ENCODE peak calls at places on chromosomes 13 and 19, in eight cellular contexts. K is MM.1S, T is astrocyte of the spinal cord, V is HL-60, U is fibroblast of pulmonary artery, F is endodermal cell, D is esophagus muscularis mucosa, X is astrocyte. Q is an unnamed sample.

GRCh38 chr13:87376081-87376480 is 295.1 kb upstream of the SLITRK5 start:
- DNase-seq in K (no peak), T (no peak), V (no peak), U (no peak), F (no peak), D (no peak), X (peak), Q (no peak)

GRCh38 chr19:35347930-35348298 is 212 bp downstream of the FFAR1 start:
- DNase-seq in K (no peak), T (no peak), V (no peak), U (no peak), F (peak), D (peak), X (no peak), Q (no peak)

GRCh38 chr13:40124648-40125045 is 469.2 kb downstream of the COG6 start:
- DNase-seq in K (no peak), T (no peak), V (no peak), U (no peak), F (no peak), D (no peak), X (no peak), Q (no peak)

GRCh38 chr13:87981416-87981815 is 310.2 kb downstream of the SLITRK5 start:
- DNase-seq in K (no peak), T (no peak), V (no peak), U (no peak), F (no peak), D (no peak), X (no peak), Q (no peak)

GRCh38 chr13:62524061-62524460 is 1108.4 kb upstream of the PCDH20 start:
- DNase-seq in K (no peak), T (no peak), V (no peak), U (no peak), F (no peak), D (no peak), X (no peak), Q (no peak)

GRCh38 chr19:13150187-13150918 is at the start of the genes IER2 and STX10:
- DNase-seq in K (peak), T (peak), V (peak), U (peak), F (peak), D (peak), X (peak), Q (peak)

GRCh38 chr13:33799950-33800592 is 17.9 kb upstream of the RFC3 start:
- DNase-seq in K (no peak), T (peak), V (no peak), U (peak), F (no peak), D (no peak), X (peak), Q (peak)

GRCh38 chr13:48750588-48751383 is 97.1 kb downstream of the CYSLTR2 start:
- DNase-seq in K (no peak), T (peak), V (no peak), U (peak), F (no peak), D (no peak), X (no peak), Q (peak)

GRCh38 chr19:14450168-14450874 is 17.2 kb downstream of the PKN1 start:
- DNase-seq in K (peak), T (no peak), V (peak), U (peak), F (peak), D (no peak), X (no peak), Q (peak)

GRCh38 chr13:98083507-98083906 is 59.4 kb upstream of the FARP1 start:
- DNase-seq in K (no peak), T (peak), V (no peak), U (peak), F (no peak), D (no peak), X (peak), Q (peak)

GRCh38 chr13:51097353-51098043 is 13.6 kb downstream of the C13orf42 start:
- DNase-seq in K (no peak), T (no peak), V (no peak), U (no peak), F (peak), D (no peak), X (no peak), Q (no peak)

GRCh38 chr19:46296722-46297431 is at the start of gene HIF3A:
- DNase-seq in K (no peak), T (peak), V (no peak), U (peak), F (peak), D (no peak), X (no peak), Q (peak)

GRCh38 chr19:3663838-3664237 is 36.4 kb downstream of the PIP5K1C start:
- DNase-seq in K (no peak), T (no peak), V (no peak), U (no peak), F (no peak), D (no peak), X (no peak), Q (no peak)

GRCh38 chr19:32539240-32539916 is 41.6 kb upstream of the PDCD5 start:
- DNase-seq in K (no peak), T (no peak), V (no peak), U (no peak), F (no peak), D (no peak), X (no peak), Q (no peak)

GRCh38 chr19:18091217-18091608 is 4.5 kb upstream of the IL12RB1 start:
- DNase-seq in K (no peak), T (no peak), V (peak), U (no peak), F (no peak), D (no peak), X (no peak), Q (no peak)

GRCh38 chr13:25169951-25170553 is 2.0 kb downstream of the AMER2 start:
- DNase-seq in K (no peak), T (no peak), V (no peak), U (no peak), F (no peak), D (peak), X (no peak), Q (no peak)

GRCh38 chr13:25171170-25171516 is 945 bp downstream of the AMER2 start:
- DNase-seq in K (no peak), T (no peak), V (no peak), U (no peak), F (no peak), D (no peak), X (no peak), Q (no peak)

GRCh38 chr13:25169356-25169755 is 2.7 kb downstream of the AMER2 start:
- DNase-seq in K (no peak), T (no peak), V (no peak), U (no peak), F (no peak), D (peak), X (no peak), Q (no peak)

GRCh38 chr13:25171517-25172302 is at the start of gene AMER2:
- DNase-seq in K (no peak), T (peak), V (no peak), U (peak), F (peak), D (peak), X (peak), Q (peak)

DNA sequence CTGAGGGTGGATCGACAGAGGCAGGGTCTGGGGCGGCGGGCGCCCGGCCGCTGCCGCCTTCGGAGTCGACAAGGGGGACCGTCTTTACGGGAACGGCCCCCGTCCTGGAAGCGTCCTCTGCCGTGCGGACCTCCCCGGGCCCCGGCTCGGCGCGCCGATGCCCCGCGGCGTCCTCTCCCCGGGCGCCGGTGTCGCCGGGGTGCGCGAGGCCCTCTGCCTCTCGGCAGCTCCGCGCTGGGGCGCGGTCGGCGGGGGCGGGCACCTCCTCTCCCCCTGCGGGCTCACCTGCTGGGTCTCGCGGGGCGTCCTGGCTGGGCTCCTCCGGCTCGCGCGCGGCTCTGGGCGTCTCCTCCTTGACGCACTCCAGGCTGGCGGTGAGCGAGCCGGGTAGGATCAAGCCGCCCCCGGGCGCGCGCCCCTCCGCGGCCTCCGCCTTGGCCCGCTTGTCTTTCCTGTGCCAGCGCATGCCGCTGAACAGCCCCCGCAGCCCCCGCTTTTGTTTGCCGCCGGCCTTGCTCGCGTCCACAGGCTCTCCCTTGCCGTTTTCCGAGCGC is 1.5 kb downstream of the AMER2 start:
- DNase-seq in K (no peak), T (no peak), V (no peak), U (no peak), F (peak), D (no peak), X (no peak), Q (no peak)
- H3K4me3 ChIP-seq in K (no peak), T (no peak), V (no peak), U (no peak), F (peak), D (peak), X (no peak), Q (no peak)

GRCh38 chr13:66714795-66715194 is 515.3 kb downstream of the PCDH9 start:
- DNase-seq in K (no peak), T (no peak), V (no peak), U (no peak), F (no peak), D (no peak), X (no peak), Q (no peak)
- TF ChIP-seq CTCF in K (no peak), T (peak), V (no peak), U (peak), F (peak), D (peak), X (no peak), Q (peak)

GRCh38 chr19:41926028-41926860 is 2.0 kb downstream of the ERFL start:
- DNase-seq in K (no peak), T (no peak), V (no peak), U (no peak), F (no peak), D (no peak), X (no peak), Q (no peak)

GRCh38 chr19:41925208-41926003 is 2.8 kb downstream of the ERFL start:
- DNase-seq in K (no peak), T (no peak), V (no peak), U (no peak), F (no peak), D (no peak), X (no peak), Q (no peak)

GRCh38 chr19:41927810-41928192 is 448 bp downstream of the ERFL start:
- DNase-seq in K (no peak), T (no peak), V (no peak), U (no peak), F (peak), D (no peak), X (no peak), Q (no peak)

GRCh38 chr19:41928221-41928683 is at the start of gene ERFL:
- DNase-seq in K (peak), T (no peak), V (peak), U (no peak), F (peak), D (no peak), X (no peak), Q (no peak)

DNA sequence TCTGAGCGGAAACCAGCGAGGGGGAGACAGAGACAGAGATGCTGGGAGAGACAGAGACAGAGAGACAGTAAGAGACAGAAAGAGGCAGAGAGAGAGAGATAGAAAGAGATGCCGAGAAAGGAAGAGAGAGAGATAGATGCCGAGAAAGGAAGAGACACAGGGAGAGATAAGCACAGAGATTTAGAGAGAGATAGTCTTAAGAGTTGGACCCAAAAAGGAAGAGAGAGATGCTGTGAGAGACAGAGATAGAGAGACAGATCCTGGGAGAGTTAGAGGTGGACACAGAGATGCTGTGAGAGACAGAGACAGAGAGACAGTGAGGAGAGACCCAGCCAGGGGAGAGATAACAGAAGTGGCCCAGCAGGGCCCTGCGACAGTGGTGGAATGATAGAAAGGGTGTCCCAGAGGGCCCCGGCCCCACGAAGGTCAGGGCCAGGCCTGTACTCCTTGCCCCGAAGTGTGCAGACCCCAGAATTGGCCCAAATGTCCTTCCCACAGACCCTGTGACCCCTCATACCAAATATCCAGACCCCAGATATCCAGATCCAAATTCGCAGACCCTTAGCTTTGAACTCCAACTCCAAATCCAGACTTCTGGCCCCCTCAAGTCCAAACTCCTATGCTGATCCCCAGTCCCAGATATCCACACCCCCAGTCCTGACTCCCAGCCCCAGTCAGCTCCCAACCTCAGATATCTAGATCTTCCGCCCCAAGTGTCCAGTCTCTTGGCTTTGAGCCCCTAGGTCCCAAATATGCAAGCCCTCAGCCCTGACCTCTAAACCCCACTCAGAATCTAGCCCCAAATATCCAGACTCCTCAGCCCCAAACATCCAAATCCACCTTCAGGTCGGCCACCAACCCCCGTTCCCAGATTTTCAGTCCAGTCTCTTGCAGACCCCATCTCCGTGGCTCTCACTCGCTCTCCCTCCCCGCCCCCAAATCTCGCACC is 1.1 kb downstream of the ERFL start:
- DNase-seq in K (no peak), T (no peak), V (no peak), U (no peak), F (no peak), D (no peak), X (no peak), Q (no peak)
- H3K4me3 ChIP-seq in K (no peak), T (no peak), V (no peak), U (no peak), F (no peak), D (peak), X (no peak), Q (no peak)

DNA sequence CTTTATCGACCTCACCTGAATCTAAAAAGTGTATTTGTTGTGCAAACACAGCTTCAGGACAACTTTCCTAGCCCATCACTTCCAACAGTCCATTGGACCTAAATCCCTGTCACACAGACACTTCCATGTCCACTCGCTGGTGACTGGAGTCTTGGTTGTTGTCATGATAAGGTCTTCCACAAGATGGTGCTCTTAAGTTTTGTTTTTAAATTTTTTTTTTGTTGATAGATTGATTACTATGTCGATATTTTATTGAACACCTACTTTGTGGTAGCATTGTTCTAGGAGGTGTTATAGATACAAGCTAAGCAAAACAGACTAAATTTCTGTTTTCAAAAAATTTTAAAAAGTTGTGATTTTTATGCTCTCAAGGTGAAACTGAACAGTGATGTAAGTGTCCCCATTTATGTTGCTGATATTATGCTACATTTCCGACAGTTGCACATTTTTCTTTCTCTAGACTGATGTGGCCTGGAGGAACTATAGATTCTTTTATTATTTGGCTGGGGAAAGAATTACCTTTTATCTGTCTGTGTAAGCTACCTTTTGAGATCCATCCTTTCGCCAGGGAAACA is 8.1 kb upstream of the ERICH6B start:
- DNase-seq in K (no peak), T (peak), V (no peak), U (peak), F (no peak), D (peak), X (no peak), Q (peak)
- TF ChIP-seq CTCF in K (peak), T (peak), V (peak), U (peak), F (peak), D (peak), X (peak), Q (peak)

GRCh38 chr19:918481-919156 is 1.5 kb downstream of the KISS1R start:
- DNase-seq in K (no peak), T (no peak), V (no peak), U (no peak), F (peak), D (no peak), X (no peak), Q (no peak)

GRCh38 chr19:917323-918151 is at the start of gene KISS1R:
- DNase-seq in K (no peak), T (no peak), V (no peak), U (no peak), F (peak), D (no peak), X (no peak), Q (no peak)

GRCh38 chr19:919157-920050 is 2.3 kb downstream of the KISS1R start:
- DNase-seq in K (no peak), T (no peak), V (no peak), U (no peak), F (peak), D (no peak), X (no peak), Q (no peak)

GRCh38 chr19:916645-917322 is 349 bp upstream of the KISS1R start:
- DNase-seq in K (no peak), T (no peak), V (no peak), U (no peak), F (peak), D (no peak), X (no peak), Q (no peak)

GRCh38 chr19:918152-918437 is 962 bp downstream of the KISS1R start:
- DNase-seq in K (no peak), T (no peak), V (no peak), U (no peak), F (no peak), D (no peak), X (no peak), Q (no peak)
- H3K4me3 ChIP-seq in K (no peak), T (no peak), V (no peak), U (no peak), F (peak), D (peak), X (no peak), Q (no peak)